ENCODE peak calls at places on chromosome 22, in ten cellular contexts. One of them, this sample, is unnamed.

GRCh38 chr22:42283288-42284229 is 13.1 kb upstream of the TCF20 start:
- DNase-seq in stomach: no peak
- DNase-seq in AG10803: no peak
- DNase-seq in A673: no peak
- DNase-seq in kidney: peak
- DNase-seq in tibial artery: no peak
- DNase-seq in GM12865: no peak
- DNase-seq in HFFc6: no peak
- DNase-seq in K562: peak
- DNase-seq in GM20000: no peak
- DNase-seq in this sample: no peak

GRCh38 chr22:29219881-29220670 is 14.4 kb downstream of the EMID1 start:
- DNase-seq in AG10803: no peak
- DNase-seq in GM20000: no peak
- DNase-seq in HFFc6: no peak
- DNase-seq in kidney: peak
- DNase-seq in tibial artery: no peak
- DNase-seq in K562: no peak
- DNase-seq in GM12865: no peak
- DNase-seq in A673: no peak
- DNase-seq in stomach: peak
- DNase-seq in this sample: no peak

GRCh38 chr22:40177738-40178416 is at the start of gene TNRC6B:
- DNase-seq in K562: peak
- DNase-seq in AG10803: peak
- DNase-seq in stomach: peak
- DNase-seq in A673: peak
- DNase-seq in kidney: no peak
- DNase-seq in GM12865: peak
- DNase-seq in GM20000: peak
- DNase-seq in HFFc6: peak
- DNase-seq in tibial artery: peak
- DNase-seq in this sample: peak

GRCh38 chr22:46934746-46935491 is 172.5 kb downstream of the TBC1D22A start:
- DNase-seq in K562: peak
- DNase-seq in stomach: no peak
- DNase-seq in HFFc6: peak
- DNase-seq in AG10803: peak
- DNase-seq in tibial artery: no peak
- DNase-seq in GM20000: peak
- DNase-seq in GM12865: peak
- DNase-seq in kidney: no peak
- DNase-seq in A673: peak
- DNase-seq in this sample: no peak

GRCh38 chr22:29445508-29445907 is 7.1 kb downstream of the RFPL1 start:
- DNase-seq in HFFc6: no peak
- DNase-seq in tibial artery: no peak
- DNase-seq in K562: no peak
- DNase-seq in GM12865: no peak
- DNase-seq in GM20000: no peak
- DNase-seq in stomach: no peak
- DNase-seq in kidney: no peak
- DNase-seq in AG10803: no peak
- DNase-seq in A673: no peak
- DNase-seq in this sample: no peak

GRCh38 chr22:39996732-39997131 is 2.0 kb downstream of the FAM83F start:
- DNase-seq in stomach: no peak
- DNase-seq in kidney: no peak
- DNase-seq in GM12865: no peak
- DNase-seq in HFFc6: no peak
- DNase-seq in AG10803: no peak
- DNase-seq in A673: no peak
- DNase-seq in K562: no peak
- DNase-seq in tibial artery: no peak
- DNase-seq in GM20000: no peak
- DNase-seq in this sample: no peak

GRCh38 chr22:41367680-41368542 is 13.8 kb upstream of the TEF start:
- DNase-seq in HFFc6: peak
- DNase-seq in tibial artery: peak
- DNase-seq in stomach: peak
- DNase-seq in GM20000: no peak
- DNase-seq in AG10803: peak
- DNase-seq in GM12865: no peak
- DNase-seq in K562: no peak
- DNase-seq in A673: no peak
- DNase-seq in kidney: peak
- DNase-seq in this sample: no peak

GRCh38 chr22:19210188-19210587 is 31.7 kb upstream of the SLC25A1 start:
- DNase-seq in AG10803: no peak
- DNase-seq in K562: no peak
- DNase-seq in A673: no peak
- DNase-seq in kidney: no peak
- DNase-seq in GM12865: no peak
- DNase-seq in GM20000: no peak
- DNase-seq in tibial artery: no peak
- DNase-seq in stomach: no peak
- DNase-seq in HFFc6: no peak
- DNase-seq in this sample: no peak

GRCh38 chr22:45291061-45291930 is 6.5 kb downstream of the UPK3A start:
- DNase-seq in tibial artery: no peak
- DNase-seq in GM12865: no peak
- DNase-seq in AG10803: no peak
- DNase-seq in GM20000: no peak
- DNase-seq in A673: no peak
- DNase-seq in kidney: no peak
- DNase-seq in stomach: no peak
- DNase-seq in HFFc6: no peak
- DNase-seq in K562: no peak
- DNase-seq in this sample: no peak

GRCh38 chr22:22744412-22745224 is 100.2 kb downstream of the GGTLC2 start:
- DNase-seq in A673: no peak
- DNase-seq in stomach: no peak
- DNase-seq in K562: no peak
- DNase-seq in GM20000: no peak
- DNase-seq in GM12865: no peak
- DNase-seq in tibial artery: no peak
- DNase-seq in HFFc6: no peak
- DNase-seq in kidney: no peak
- DNase-seq in AG10803: no peak
- DNase-seq in this sample: no peak

GRCh38 chr22:22746963-22747933 is 102.8 kb downstream of the GGTLC2 start:
- DNase-seq in GM12865: peak
- DNase-seq in tibial artery: no peak
- DNase-seq in A673: no peak
- DNase-seq in kidney: no peak
- DNase-seq in K562: no peak
- DNase-seq in HFFc6: no peak
- DNase-seq in stomach: no peak
- DNase-seq in AG10803: no peak
- DNase-seq in GM20000: no peak
- DNase-seq in this sample: no peak

GRCh38 chr22:22746061-22746962 is 101.9 kb downstream of the GGTLC2 start:
- DNase-seq in HFFc6: no peak
- DNase-seq in stomach: no peak
- DNase-seq in AG10803: no peak
- DNase-seq in tibial artery: no peak
- DNase-seq in K562: no peak
- DNase-seq in GM12865: no peak
- DNase-seq in A673: no peak
- DNase-seq in kidney: no peak
- DNase-seq in GM20000: no peak
- DNase-seq in this sample: no peak

GRCh38 chr22:22743128-22743760 is 98.8 kb downstream of the GGTLC2 start:
- DNase-seq in kidney: no peak
- DNase-seq in GM12865: no peak
- DNase-seq in AG10803: no peak
- DNase-seq in tibial artery: no peak
- DNase-seq in stomach: no peak
- DNase-seq in GM20000: no peak
- DNase-seq in A673: no peak
- DNase-seq in HFFc6: no peak
- DNase-seq in K562: no peak
- DNase-seq in this sample: no peak

DNA sequence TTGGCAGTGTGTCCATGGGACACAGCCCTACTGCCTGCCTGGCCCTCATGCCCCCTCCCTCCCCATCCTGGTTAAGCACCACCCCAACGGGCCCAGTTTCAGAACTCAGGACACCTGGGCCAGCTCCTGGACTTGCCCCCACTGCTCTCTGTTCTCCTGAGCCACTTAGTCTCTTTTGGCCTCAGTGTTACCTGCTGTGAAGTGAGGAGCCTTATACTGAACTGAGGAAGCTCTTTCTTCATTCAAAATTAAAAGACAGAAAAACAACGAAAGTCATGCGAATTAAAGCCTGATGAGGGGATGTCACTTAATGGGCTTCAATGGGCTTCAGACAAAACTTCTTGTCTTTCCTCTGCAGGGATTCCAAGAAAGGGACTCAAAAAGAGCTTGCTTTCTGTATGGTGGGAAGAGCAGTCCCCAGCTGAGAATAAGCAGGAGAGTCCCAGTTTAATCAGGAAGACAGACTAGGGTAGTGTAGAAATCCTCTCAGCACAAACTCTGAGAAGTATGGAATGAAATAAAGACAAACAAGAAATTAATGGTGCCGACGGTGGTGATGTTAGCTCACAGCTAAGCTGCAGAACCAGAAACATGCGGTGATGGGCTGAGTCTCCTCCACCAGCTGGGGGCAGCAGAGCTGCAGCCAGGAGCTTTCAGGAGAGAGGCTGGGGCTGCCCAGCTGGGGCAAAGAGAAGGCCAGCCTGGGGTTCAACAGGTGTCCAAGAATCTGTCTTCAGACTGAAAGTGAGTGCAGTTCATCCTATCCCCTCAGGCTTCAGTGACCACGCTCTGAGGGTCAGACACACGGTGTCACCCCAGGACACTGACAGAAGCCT is 101.0 kb downstream of the GGTLC2 start:
- DNase-seq in HFFc6: peak
- DNase-seq in A673: peak
- DNase-seq in kidney: no peak
- DNase-seq in GM12865: peak
- DNase-seq in K562: peak
- DNase-seq in tibial artery: no peak
- DNase-seq in AG10803: peak
- DNase-seq in stomach: peak
- DNase-seq in GM20000: peak
- DNase-seq in this sample: no peak
- TF ChIP-seq CTCF in HFFc6: peak
- TF ChIP-seq CTCF in A673: peak
- TF ChIP-seq CTCF in kidney: peak
- TF ChIP-seq CTCF in GM12865: peak
- TF ChIP-seq CTCF in K562: no peak
- TF ChIP-seq CTCF in tibial artery: no peak
- TF ChIP-seq CTCF in AG10803: peak
- TF ChIP-seq CTCF in stomach: no peak
- TF ChIP-seq CTCF in GM20000: peak
- TF ChIP-seq CTCF in this sample: no peak

GRCh38 chr22:43592470-43592869 is 180.7 kb downstream of the MPPED1 start:
- DNase-seq in HFFc6: no peak
- DNase-seq in GM20000: no peak
- DNase-seq in GM12865: no peak
- DNase-seq in AG10803: no peak
- DNase-seq in A673: no peak
- DNase-seq in tibial artery: no peak
- DNase-seq in stomach: no peak
- DNase-seq in K562: no peak
- DNase-seq in kidney: no peak
- DNase-seq in this sample: no peak
- TF ChIP-seq CTCF in HFFc6: peak
- TF ChIP-seq CTCF in GM20000: no peak
- TF ChIP-seq CTCF in GM12865: no peak
- TF ChIP-seq CTCF in AG10803: peak
- TF ChIP-seq CTCF in A673: no peak
- TF ChIP-seq CTCF in tibial artery: no peak
- TF ChIP-seq CTCF in stomach: no peak
- TF ChIP-seq CTCF in K562: peak
- TF ChIP-seq CTCF in kidney: no peak
- TF ChIP-seq CTCF in this sample: no peak

DNA sequence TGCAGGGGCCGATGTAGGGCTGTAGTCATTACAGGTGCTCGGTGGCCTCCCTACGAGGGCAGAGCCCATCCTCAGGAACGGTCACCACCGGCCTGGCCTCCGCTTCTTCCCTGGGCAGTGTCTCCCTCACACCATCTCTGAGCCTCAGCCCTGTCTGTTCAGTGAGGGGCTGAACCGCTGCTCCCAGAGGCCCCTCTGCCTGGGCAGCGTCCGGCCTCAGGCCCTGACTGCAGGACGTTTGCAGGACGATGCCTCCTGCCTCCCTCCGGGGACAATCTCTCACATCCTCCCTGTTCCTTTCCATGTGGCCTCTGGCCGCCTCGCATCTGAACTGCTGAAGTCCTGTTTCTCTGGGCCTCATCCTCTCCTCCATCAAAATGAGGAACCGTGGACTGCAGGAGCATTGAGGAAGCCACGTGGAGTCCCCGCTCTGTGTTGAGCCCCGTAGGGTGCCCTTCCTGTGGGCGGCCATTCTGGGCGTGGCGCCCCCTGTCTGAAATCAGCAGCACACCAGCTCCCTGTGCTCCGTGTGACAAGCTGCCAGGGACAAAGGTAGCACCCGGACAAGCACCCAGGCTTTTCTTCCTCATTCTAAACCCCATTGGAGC is 933.5 kb downstream of the BRD1 start:
- DNase-seq in HFFc6: no peak
- DNase-seq in A673: peak
- DNase-seq in K562: peak
- DNase-seq in GM12865: no peak
- DNase-seq in AG10803: no peak
- DNase-seq in tibial artery: no peak
- DNase-seq in GM20000: no peak
- DNase-seq in stomach: peak
- DNase-seq in kidney: no peak
- DNase-seq in this sample: no peak
- TF ChIP-seq CTCF in HFFc6: peak
- TF ChIP-seq CTCF in A673: peak
- TF ChIP-seq CTCF in K562: peak
- TF ChIP-seq CTCF in GM12865: no peak
- TF ChIP-seq CTCF in AG10803: no peak
- TF ChIP-seq CTCF in tibial artery: no peak
- TF ChIP-seq CTCF in GM20000: no peak
- TF ChIP-seq CTCF in stomach: no peak
- TF ChIP-seq CTCF in kidney: peak
- TF ChIP-seq CTCF in this sample: no peak

DNA sequence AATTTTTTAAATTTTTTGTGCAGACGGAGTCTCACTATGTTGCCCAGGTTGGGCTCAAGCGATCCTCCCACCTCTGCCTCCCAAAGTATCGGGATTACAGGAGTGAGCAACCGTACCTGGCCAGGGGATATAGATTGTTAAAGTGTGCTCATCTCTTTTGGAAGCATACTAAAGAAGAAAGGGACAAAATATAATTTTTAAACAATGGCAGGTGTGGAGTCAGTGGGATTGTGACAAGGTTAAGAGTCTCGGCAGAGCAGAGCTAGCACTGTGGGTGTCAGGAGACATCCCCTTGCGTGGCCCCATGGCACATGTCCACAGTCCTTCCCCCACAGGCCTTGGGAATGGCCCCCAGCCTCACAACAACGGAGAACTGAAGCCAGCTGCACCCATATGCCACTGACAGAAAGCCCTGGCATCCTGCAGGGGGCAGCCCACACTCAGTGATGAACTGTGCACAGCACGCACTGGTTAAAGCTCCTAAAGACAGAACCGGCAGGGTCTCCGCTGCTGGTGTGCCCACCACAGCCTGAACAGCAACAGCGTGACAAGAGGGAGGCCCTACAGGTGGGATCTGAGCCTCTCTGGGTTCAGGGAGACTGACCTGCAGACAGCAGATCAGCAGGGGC is 29.9 kb downstream of the SERPIND1 start:
- DNase-seq in GM20000: peak
- DNase-seq in AG10803: peak
- DNase-seq in HFFc6: peak
- DNase-seq in A673: peak
- DNase-seq in tibial artery: no peak
- DNase-seq in GM12865: peak
- DNase-seq in kidney: no peak
- DNase-seq in K562: peak
- DNase-seq in stomach: peak
- DNase-seq in this sample: no peak
- TF ChIP-seq CTCF in GM20000: peak
- TF ChIP-seq CTCF in AG10803: peak
- TF ChIP-seq CTCF in HFFc6: peak
- TF ChIP-seq CTCF in A673: peak
- TF ChIP-seq CTCF in tibial artery: no peak
- TF ChIP-seq CTCF in GM12865: peak
- TF ChIP-seq CTCF in kidney: peak
- TF ChIP-seq CTCF in K562: peak
- TF ChIP-seq CTCF in stomach: no peak
- TF ChIP-seq CTCF in this sample: no peak